ENCODE peak calls at places on chromosomes 11 and 22, in eight cellular contexts. F is cardiac muscle cell, W is Peyer's patch, O is lower lobe of right lung, H is PC-3, X is cardiac fibroblast, B is stomach, U is HFFc6. N is an unnamed sample.

GRCh38 chr11:24575392-24575791 is 78.5 kb downstream of the LUZP2 start:
- DNase-seq in F (no peak), W (no peak), O (no peak), H (peak), X (peak), B (no peak), U (no peak), N (no peak)

GRCh38 chr11:119376197-119376847 is 5.2 kb downstream of the USP2 start:
- DNase-seq in F (no peak), W (no peak), O (peak), H (no peak), X (no peak), B (peak), U (no peak), N (peak)

GRCh38 chr11:15941206-15941770 is 415.1 kb downstream of the SOX6 start:
- DNase-seq in F (peak), W (no peak), O (no peak), H (no peak), X (peak), B (no peak), U (peak), N (no peak)

GRCh38 chr11:111631666-111632039 is 29.4 kb downstream of the SIK2 start:
- DNase-seq in F (no peak), W (no peak), O (no peak), H (peak), X (peak), B (no peak), U (peak), N (no peak)

GRCh38 chr11:66985508-66986177 is 10.5 kb downstream of the C11orf86 start:
- DNase-seq in F (no peak), W (no peak), O (no peak), H (no peak), X (no peak), B (peak), U (no peak), N (no peak)

GRCh38 chr11:35826949-35827348 is 116.9 kb upstream of the LDLRAD3 start:
- DNase-seq in F (no peak), W (no peak), O (no peak), H (no peak), X (no peak), B (no peak), U (no peak), N (no peak)

GRCh38 chr11:115581871-115582639 is 77.8 kb upstream of the CADM1 start:
- DNase-seq in F (peak), W (no peak), O (no peak), H (no peak), X (no peak), B (no peak), U (no peak), N (no peak)

GRCh38 chr11:29293825-29294224 is 723.0 kb downstream of the KCNA4 start:
- DNase-seq in F (no peak), W (no peak), O (no peak), H (peak), X (peak), B (no peak), U (peak), N (no peak)

GRCh38 chr11:62133328-62134065 is 9.7 kb downstream of the INCENP start:
- DNase-seq in F (peak), W (no peak), O (no peak), H (no peak), X (no peak), B (peak), U (no peak), N (no peak)

DNA sequence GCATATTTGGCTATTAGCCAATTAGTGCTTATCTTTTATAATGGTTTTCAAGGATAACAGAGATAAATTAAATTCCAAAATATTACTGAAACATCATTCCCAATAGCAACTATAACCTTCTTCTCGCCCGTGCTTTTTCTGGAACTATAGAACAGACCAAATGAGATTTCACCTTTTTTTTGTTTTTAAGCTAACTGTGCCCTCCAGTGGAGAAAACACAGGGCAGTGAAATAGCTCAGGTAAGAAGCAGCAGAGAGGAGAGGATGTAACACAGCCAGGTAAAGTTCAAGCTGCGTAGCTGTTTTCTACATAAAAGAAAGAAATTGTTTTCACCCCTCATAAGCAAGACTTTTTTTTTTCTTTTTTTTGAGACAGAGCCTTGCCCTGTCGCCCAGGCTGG is 28.2 kb downstream of the HSD17B12 start:
- DNase-seq in F (no peak), W (no peak), O (no peak), H (peak), X (peak), B (no peak), U (no peak), N (no peak)
- TF ChIP-seq CTCF in F (peak), W (no peak), O (peak), H (peak), X (no peak), B (no peak), U (peak), N (peak)

DNA sequence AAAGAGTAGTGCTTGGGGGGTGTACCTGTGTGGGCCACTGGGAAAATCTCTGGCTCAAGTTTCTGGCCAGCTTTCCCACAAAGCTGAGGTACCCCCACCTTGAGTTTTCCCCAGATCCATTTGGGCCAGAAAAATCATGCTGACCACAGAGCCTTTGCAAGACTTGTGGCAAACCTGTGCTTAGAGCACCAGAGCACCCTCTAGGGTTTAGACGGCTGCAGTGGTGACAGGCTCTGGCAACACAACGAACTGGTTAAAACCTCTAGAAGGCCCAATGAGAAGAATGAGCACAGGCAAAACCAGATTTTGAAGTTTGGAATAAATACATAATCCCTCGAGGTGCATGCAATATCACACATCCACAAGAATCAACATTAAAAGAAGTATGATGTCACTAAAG is 290.7 kb upstream of the FOLH1 start:
- DNase-seq in F (no peak), W (no peak), O (no peak), H (no peak), X (no peak), B (no peak), U (no peak), N (no peak)
- TF ChIP-seq CTCF in F (no peak), W (no peak), O (no peak), H (no peak), X (no peak), B (no peak), U (no peak), N (no peak)

GRCh38 chr11:60926500-60926899 is 2.2 kb downstream of the TMEM132A start:
- DNase-seq in F (no peak), W (peak), O (no peak), H (no peak), X (no peak), B (no peak), U (no peak), N (no peak)

GRCh38 chr11:60924110-60924905 is at the start of gene TMEM132A:
- DNase-seq in F (peak), W (peak), O (peak), H (peak), X (peak), B (peak), U (peak), N (peak)

GRCh38 chr11:60927061-60927592 is 2.9 kb downstream of the TMEM132A start:
- DNase-seq in F (no peak), W (peak), O (no peak), H (no peak), X (no peak), B (no peak), U (no peak), N (peak)

GRCh38 chr11:60924906-60925684 is 835 bp downstream of the TMEM132A start:
- DNase-seq in F (peak), W (peak), O (no peak), H (no peak), X (no peak), B (no peak), U (no peak), N (no peak)

DNA sequence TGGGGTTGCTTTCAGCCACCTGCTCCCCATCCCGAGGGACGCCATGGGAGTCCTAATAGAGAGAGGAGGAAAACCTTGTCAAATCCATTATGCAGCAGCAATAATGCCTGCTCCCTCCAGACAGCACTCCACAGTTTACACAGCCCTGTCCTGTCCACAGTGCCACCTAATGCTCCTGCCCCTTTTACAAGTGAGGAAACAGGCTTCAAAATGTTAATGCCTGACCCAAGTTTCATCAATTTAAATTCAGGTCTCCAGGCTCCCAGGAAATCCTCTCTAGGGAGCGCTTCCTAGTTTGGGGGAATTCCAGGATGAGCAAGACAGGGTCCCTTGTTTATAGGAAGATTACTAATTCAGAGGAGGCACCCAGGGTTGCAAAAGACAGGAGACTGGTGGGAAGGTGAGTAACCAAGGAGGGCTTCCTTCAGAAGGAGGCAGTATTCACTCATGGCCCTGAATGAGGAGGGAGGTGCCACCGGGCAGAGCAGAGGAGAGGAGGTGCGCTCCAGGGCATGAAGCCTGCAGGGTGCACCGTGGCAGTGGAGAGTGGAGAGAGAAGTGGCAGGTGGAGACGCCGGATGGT is 1.5 kb downstream of the TMEM132A start:
- DNase-seq in F (no peak), W (peak), O (no peak), H (peak), X (peak), B (no peak), U (peak), N (no peak)
- TF ChIP-seq CTCF in F (no peak), W (no peak), O (no peak), H (peak), X (no peak), B (no peak), U (peak), N (no peak)

GRCh38 chr11:135002236-135002635 is 590.2 kb upstream of the B3GAT1 start:
- DNase-seq in F (no peak), W (no peak), O (no peak), H (no peak), X (no peak), B (no peak), U (no peak), N (no peak)

GRCh38 chr11:135001581-135001980 is 589.5 kb upstream of the B3GAT1 start:
- DNase-seq in F (no peak), W (no peak), O (no peak), H (no peak), X (no peak), B (no peak), U (no peak), N (no peak)

GRCh38 chr11:134995746-134996145 is 583.7 kb upstream of the B3GAT1 start:
- DNase-seq in F (no peak), W (no peak), O (no peak), H (no peak), X (no peak), B (no peak), U (no peak), N (no peak)

GRCh38 chr11:134997652-134998320 is 585.7 kb upstream of the B3GAT1 start:
- DNase-seq in F (peak), W (no peak), O (no peak), H (no peak), X (no peak), B (no peak), U (no peak), N (no peak)

GRCh38 chr11:134999490-135000066 is 587.5 kb upstream of the B3GAT1 start:
- DNase-seq in F (no peak), W (no peak), O (no peak), H (no peak), X (no peak), B (no peak), U (no peak), N (no peak)
- TF ChIP-seq CTCF in F (no peak), W (no peak), O (no peak), H (no peak), X (no peak), B (no peak), U (no peak), N (no peak)

GRCh38 chr22:20238567-20239062 is 29.5 kb downstream of the RTN4R start:
- DNase-seq in F (peak), W (peak), O (peak), H (peak), X (no peak), B (peak), U (no peak), N (peak)
- TF ChIP-seq CTCF in F (peak), W (no peak), O (peak), H (peak), X (peak), B (no peak), U (peak), N (peak)

GRCh38 chr11:81192516-81192915 is 1541.1 kb downstream of the FAM181B start:
- DNase-seq in F (no peak), W (no peak), O (no peak), H (no peak), X (no peak), B (no peak), U (no peak), N (no peak)
- TF ChIP-seq CTCF in F (no peak), W (no peak), O (no peak), H (no peak), X (no peak), B (no peak), U (no peak), N (no peak)

GRCh38 chr11:32385998-32386397 is 49.3 kb downstream of the WT1 start:
- DNase-seq in F (peak), W (no peak), O (no peak), H (peak), X (peak), B (no peak), U (peak), N (no peak)
- TF ChIP-seq CTCF in F (peak), W (no peak), O (no peak), H (peak), X (peak), B (no peak), U (peak), N (no peak)

GRCh38 chr22:43783777-43784176 is 28.3 kb downstream of the EFCAB6 start:
- DNase-seq in F (no peak), W (no peak), O (no peak), H (peak), X (no peak), B (no peak), U (no peak), N (no peak)
- TF ChIP-seq CTCF in F (peak), W (no peak), O (no peak), H (peak), X (peak), B (no peak), U (peak), N (peak)

N was measured in upper lobe of right lung.